ENCODE peak calls at places on chromosome 18, in six cellular contexts. One of them, this sample, is unnamed.

GRCh38 chr18:3062798-3063563 is 50.0 kb upstream of the LPIN2 start:
- DNase-seq in T-helper 1 cell: peak
- DNase-seq in NCI-H1436 treated with DMSO at 0.1 percent for 48 hours: no peak
- DNase-seq in endodermal cell: peak
- DNase-seq in right lobe of liver: peak
- DNase-seq in PC-3: peak
- DNase-seq in this sample: peak

GRCh38 chr18:70390366-70391090 is 101.7 kb downstream of the SOCS6 start:
- DNase-seq in T-helper 1 cell: no peak
- DNase-seq in NCI-H1436 treated with DMSO at 0.1 percent for 48 hours: no peak
- DNase-seq in endodermal cell: no peak
- DNase-seq in right lobe of liver: no peak
- DNase-seq in PC-3: no peak
- DNase-seq in this sample: no peak

GRCh38 chr18:41461058-41461560 is 493.9 kb upstream of the PIK3C3 start:
- DNase-seq in T-helper 1 cell: no peak
- DNase-seq in NCI-H1436 treated with DMSO at 0.1 percent for 48 hours: no peak
- DNase-seq in endodermal cell: no peak
- DNase-seq in right lobe of liver: no peak
- DNase-seq in PC-3: peak
- DNase-seq in this sample: no peak

GRCh38 chr18:75455249-75456183 is 28.0 kb upstream of the SMIM21 start:
- DNase-seq in T-helper 1 cell: no peak
- DNase-seq in NCI-H1436 treated with DMSO at 0.1 percent for 48 hours: no peak
- DNase-seq in endodermal cell: peak
- DNase-seq in right lobe of liver: no peak
- DNase-seq in PC-3: no peak
- DNase-seq in this sample: no peak

GRCh38 chr18:56662502-56662901 is 11.3 kb downstream of the WDR7 start:
- DNase-seq in T-helper 1 cell: no peak
- DNase-seq in NCI-H1436 treated with DMSO at 0.1 percent for 48 hours: no peak
- DNase-seq in endodermal cell: no peak
- DNase-seq in right lobe of liver: no peak
- DNase-seq in PC-3: no peak
- DNase-seq in this sample: no peak

GRCh38 chr18:35158728-35159443 is 81.9 kb upstream of the ZNF397 start:
- DNase-seq in T-helper 1 cell: peak
- DNase-seq in NCI-H1436 treated with DMSO at 0.1 percent for 48 hours: no peak
- DNase-seq in endodermal cell: no peak
- DNase-seq in right lobe of liver: no peak
- DNase-seq in PC-3: no peak
- DNase-seq in this sample: no peak

GRCh38 chr18:36095936-36096519 is 28.7 kb upstream of the RPRD1A start:
- DNase-seq in T-helper 1 cell: peak
- DNase-seq in NCI-H1436 treated with DMSO at 0.1 percent for 48 hours: no peak
- DNase-seq in endodermal cell: no peak
- DNase-seq in right lobe of liver: no peak
- DNase-seq in PC-3: peak
- DNase-seq in this sample: peak

GRCh38 chr18:35979112-35979511 is 6.6 kb downstream of the RMP24 start:
- DNase-seq in T-helper 1 cell: no peak
- DNase-seq in NCI-H1436 treated with DMSO at 0.1 percent for 48 hours: no peak
- DNase-seq in endodermal cell: no peak
- DNase-seq in right lobe of liver: no peak
- DNase-seq in PC-3: no peak
- DNase-seq in this sample: no peak

GRCh38 chr18:54671291-54671881 is 80.3 kb downstream of the DYNAP start:
- DNase-seq in T-helper 1 cell: peak
- DNase-seq in NCI-H1436 treated with DMSO at 0.1 percent for 48 hours: no peak
- DNase-seq in endodermal cell: no peak
- DNase-seq in right lobe of liver: no peak
- DNase-seq in PC-3: peak
- DNase-seq in this sample: peak

This sample was measured in HEK293T.